ENCODE peak calls at places on chromosome 4, in nine cellular contexts. P is Caki2, E is NCI-H1092, I is NCI-H1930, O is iris pigment epithelial cell, F is Ammon's horn, M is HFF-Myc, Y is hippocampal formation, X is NCI-H748 treated with DMSO at 0.1 percent for 48 hours. W is an unnamed sample.

GRCh38 chr4:113057891-113058290 is 8.4 kb downstream of the ANK2 start:
- DNase-seq in P (peak), E (no peak), I (no peak), O (peak), F (no peak), M (no peak), Y (no peak), X (peak), W (no peak)

GRCh38 chr4:176064539-176064938 is 1.1 kb upstream of the WDR17 start:
- DNase-seq in P (no peak), E (no peak), I (no peak), O (no peak), F (no peak), M (no peak), Y (no peak), X (no peak), W (no peak)

GRCh38 chr4:134935320-134935719 is 733.7 kb upstream of the PABPC4L start:
- DNase-seq in P (no peak), E (no peak), I (no peak), O (peak), F (peak), M (no peak), Y (no peak), X (no peak), W (no peak)

GRCh38 chr4:167890226-167890625 is 202.1 kb upstream of the ANXA10 start:
- DNase-seq in P (no peak), E (no peak), I (no peak), O (peak), F (no peak), M (no peak), Y (no peak), X (no peak), W (no peak)

GRCh38 chr4:76758290-76758882 is 139.6 kb downstream of the SOWAHB start:
- DNase-seq in P (peak), E (peak), I (no peak), O (peak), F (peak), M (peak), Y (no peak), X (no peak), W (no peak)

GRCh38 chr4:41361831-41362646 is 105.3 kb downstream of the UCHL1 start:
- DNase-seq in P (peak), E (no peak), I (no peak), O (peak), F (peak), M (no peak), Y (peak), X (no peak), W (no peak)

GRCh38 chr4:73731968-73732610 is 8.3 kb upstream of the CXCL8 start:
- DNase-seq in P (no peak), E (no peak), I (no peak), O (no peak), F (peak), M (no peak), Y (no peak), X (no peak), W (no peak)

GRCh38 chr4:15077969-15078368 is 75.7 kb downstream of the CPEB2 start:
- DNase-seq in P (no peak), E (no peak), I (no peak), O (peak), F (no peak), M (no peak), Y (no peak), X (no peak), W (no peak)

GRCh38 chr4:13470379-13470778 is 13.8 kb downstream of the RAB28 start:
- DNase-seq in P (no peak), E (no peak), I (no peak), O (peak), F (no peak), M (no peak), Y (no peak), X (no peak), W (no peak)

GRCh38 chr4:111031180-111031579 is 408.3 kb upstream of the PITX2 start:
- DNase-seq in P (no peak), E (no peak), I (no peak), O (peak), F (no peak), M (no peak), Y (no peak), X (no peak), W (no peak)

GRCh38 chr4:140149851-140150635 is 3.9 kb downstream of the MAML3 start:
- DNase-seq in P (peak), E (peak), I (peak), O (peak), F (peak), M (no peak), Y (no peak), X (peak), W (peak)

GRCh38 chr4:153465922-153466636 is at the start of gene TMEM131L:
- DNase-seq in P (peak), E (peak), I (peak), O (peak), F (peak), M (no peak), Y (peak), X (peak), W (peak)

GRCh38 chr4:978957-979701 is 5.8 kb upstream of the DGKQ start:
- DNase-seq in P (no peak), E (no peak), I (no peak), O (peak), F (no peak), M (no peak), Y (no peak), X (no peak), W (no peak)

GRCh38 chr4:14111730-14112171 is 484.2 kb upstream of the BOD1L1 start:
- DNase-seq in P (no peak), E (no peak), I (no peak), O (peak), F (peak), M (no peak), Y (no peak), X (no peak), W (no peak)

W was measured in occipital lobe.